ENCODE peak calls at places on chromosome 13, in nine cellular contexts. One of them, this sample, is unnamed.

GRCh38 chr13:46476174-46476573 is 76.8 kb upstream of the LRCH1 start:
- DNase-seq in fibroblast of lung: no peak
- DNase-seq in IMR-90: no peak
- DNase-seq in GM12878: no peak
- DNase-seq in DND-41: no peak
- DNase-seq in GM23248: peak; percentile 29
- DNase-seq in colonic mucosa: no peak
- DNase-seq in K562: no peak
- DNase-seq in astrocyte: no peak
- DNase-seq in this sample: no peak

GRCh38 chr13:57716295-57716694 is 84.8 kb downstream of the PCDH17 start:
- DNase-seq in IMR-90: no peak
- DNase-seq in colonic mucosa: no peak
- DNase-seq in GM23248: no peak
- DNase-seq in K562: no peak
- DNase-seq in astrocyte: no peak
- DNase-seq in fibroblast of lung: no peak
- DNase-seq in DND-41: no peak
- DNase-seq in GM12878: no peak
- DNase-seq in this sample: no peak

GRCh38 chr13:49844191-49844590 is 51.7 kb upstream of the KPNA3 start:
- DNase-seq in fibroblast of lung: no peak
- DNase-seq in IMR-90: no peak
- DNase-seq in astrocyte: no peak
- DNase-seq in DND-41: no peak
- DNase-seq in GM12878: no peak
- DNase-seq in colonic mucosa: no peak
- DNase-seq in GM23248: peak; percentile 15
- DNase-seq in K562: no peak
- DNase-seq in this sample: no peak

GRCh38 chr13:24149306-24150032 is 11.1 kb upstream of the SPATA13 start:
- DNase-seq in GM12878: no peak
- DNase-seq in IMR-90: no peak
- DNase-seq in colonic mucosa: no peak
- DNase-seq in DND-41: no peak
- DNase-seq in GM23248: peak; percentile 64
- DNase-seq in fibroblast of lung: peak; percentile 49
- DNase-seq in K562: no peak
- DNase-seq in astrocyte: peak; percentile 41
- DNase-seq in this sample: no peak

GRCh38 chr13:40665754-40666057 is 735 bp downstream of the FOXO1 start:
- DNase-seq in GM12878: no peak
- DNase-seq in GM23248: peak; percentile 58
- DNase-seq in DND-41: no peak
- DNase-seq in colonic mucosa: no peak
- DNase-seq in astrocyte: peak; percentile 32
- DNase-seq in K562: peak; percentile 19
- DNase-seq in fibroblast of lung: peak; percentile 47
- DNase-seq in IMR-90: no peak
- DNase-seq in this sample: no peak

GRCh38 chr13:32036762-32037161 is 5.2 kb downstream of the FRY start:
- DNase-seq in K562: no peak
- DNase-seq in astrocyte: no peak
- DNase-seq in GM12878: no peak
- DNase-seq in GM23248: no peak
- DNase-seq in IMR-90: no peak
- DNase-seq in colonic mucosa: peak; percentile 40
- DNase-seq in fibroblast of lung: no peak
- DNase-seq in DND-41: no peak
- DNase-seq in this sample: no peak

GRCh38 chr13:60143775-60144174 is 20.0 kb downstream of the DIAPH3 start:
- DNase-seq in DND-41: no peak
- DNase-seq in astrocyte: no peak
- DNase-seq in IMR-90: no peak
- DNase-seq in K562: no peak
- DNase-seq in GM12878: no peak
- DNase-seq in colonic mucosa: no peak
- DNase-seq in GM23248: no peak
- DNase-seq in fibroblast of lung: peak; percentile 9
- DNase-seq in this sample: no peak

GRCh38 chr13:31957772-31958171 is 73.8 kb upstream of the FRY start:
- DNase-seq in fibroblast of lung: no peak
- DNase-seq in IMR-90: no peak
- DNase-seq in DND-41: no peak
- DNase-seq in colonic mucosa: no peak
- DNase-seq in K562: no peak
- DNase-seq in GM12878: no peak
- DNase-seq in astrocyte: no peak
- DNase-seq in GM23248: no peak
- DNase-seq in this sample: no peak

GRCh38 chr13:28613562-28613961 is 45.4 kb upstream of the POMP start:
- DNase-seq in GM12878: no peak
- DNase-seq in GM23248: no peak
- DNase-seq in IMR-90: no peak
- DNase-seq in K562: no peak
- DNase-seq in fibroblast of lung: no peak
- DNase-seq in astrocyte: no peak
- DNase-seq in DND-41: no peak
- DNase-seq in colonic mucosa: peak; percentile 21
- DNase-seq in this sample: no peak

GRCh38 chr13:44686478-44687071 is 110.4 kb upstream of the TSC22D1 start:
- DNase-seq in colonic mucosa: no peak
- DNase-seq in K562: no peak
- DNase-seq in GM23248: no peak
- DNase-seq in IMR-90: no peak
- DNase-seq in fibroblast of lung: no peak
- DNase-seq in GM12878: no peak
- DNase-seq in DND-41: no peak
- DNase-seq in astrocyte: no peak
- DNase-seq in this sample: no peak

GRCh38 chr13:111912453-111912866 is 154.5 kb upstream of the SOX1 start:
- DNase-seq in colonic mucosa: peak; percentile 10
- DNase-seq in DND-41: no peak
- DNase-seq in astrocyte: no peak
- DNase-seq in IMR-90: no peak
- DNase-seq in K562: no peak
- DNase-seq in fibroblast of lung: no peak
- DNase-seq in GM12878: no peak
- DNase-seq in GM23248: no peak
- DNase-seq in this sample: no peak

GRCh38 chr13:47085346-47085745 is 188.5 kb upstream of the HTR2A start:
- DNase-seq in K562: no peak
- DNase-seq in astrocyte: peak; percentile 20
- DNase-seq in IMR-90: peak; percentile 44
- DNase-seq in DND-41: no peak
- DNase-seq in GM12878: no peak
- DNase-seq in colonic mucosa: no peak
- DNase-seq in fibroblast of lung: peak; percentile 36
- DNase-seq in GM23248: peak; percentile 73
- DNase-seq in this sample: no peak

GRCh38 chr13:30837227-30838159 is 68.6 kb upstream of the MEDAG start:
- DNase-seq in IMR-90: no peak
- DNase-seq in K562: no peak
- DNase-seq in fibroblast of lung: no peak
- DNase-seq in GM23248: no peak
- DNase-seq in GM12878: no peak
- DNase-seq in colonic mucosa: no peak
- DNase-seq in astrocyte: no peak
- DNase-seq in DND-41: no peak
- DNase-seq in this sample: no peak

GRCh38 chr13:50909605-50910482 is at the start of gene RNASEH2B:
- DNase-seq in colonic mucosa: peak; percentile 67
- DNase-seq in astrocyte: peak; percentile 52
- DNase-seq in GM23248: peak; percentile 77
- DNase-seq in fibroblast of lung: peak; percentile 67
- DNase-seq in GM12878: no peak
- DNase-seq in K562: peak; percentile 71
- DNase-seq in DND-41: peak; percentile 82
- DNase-seq in IMR-90: peak; percentile 40
- DNase-seq in this sample: peak; percentile 81

GRCh38 chr13:39998166-39998565 is 342.7 kb downstream of the COG6 start:
- DNase-seq in colonic mucosa: no peak
- DNase-seq in astrocyte: no peak
- DNase-seq in GM23248: no peak
- DNase-seq in fibroblast of lung: no peak
- DNase-seq in K562: no peak
- DNase-seq in GM12878: no peak
- DNase-seq in DND-41: no peak
- DNase-seq in IMR-90: no peak
- DNase-seq in this sample: peak; percentile 8

GRCh38 chr13:33441015-33441414 is 155.5 kb upstream of the STARD13 start:
- DNase-seq in IMR-90: peak; percentile 47
- DNase-seq in K562: no peak
- DNase-seq in fibroblast of lung: peak; percentile 43
- DNase-seq in colonic mucosa: peak; percentile 43
- DNase-seq in GM23248: peak; percentile 37
- DNase-seq in DND-41: no peak
- DNase-seq in GM12878: no peak
- DNase-seq in astrocyte: no peak
- DNase-seq in this sample: peak; percentile 44

GRCh38 chr13:22031702-22032286 is 360.9 kb downstream of the FGF9 start:
- DNase-seq in GM12878: no peak
- DNase-seq in fibroblast of lung: no peak
- DNase-seq in DND-41: no peak
- DNase-seq in K562: no peak
- DNase-seq in astrocyte: no peak
- DNase-seq in colonic mucosa: no peak
- DNase-seq in IMR-90: no peak
- DNase-seq in GM23248: no peak
- DNase-seq in this sample: no peak

GRCh38 chr13:45511310-45512147 is 46.8 kb downstream of the COG3 start:
- DNase-seq in GM23248: peak; percentile 78
- DNase-seq in IMR-90: peak; percentile 83
- DNase-seq in fibroblast of lung: peak; percentile 64
- DNase-seq in DND-41: peak; percentile 42
- DNase-seq in K562: peak; percentile 37
- DNase-seq in GM12878: peak; percentile 24
- DNase-seq in colonic mucosa: peak; percentile 33
- DNase-seq in astrocyte: peak; percentile 34
- DNase-seq in this sample: peak; percentile 80

GRCh38 chr13:83752141-83752540 is 130.1 kb downstream of the SLITRK1 start:
- DNase-seq in colonic mucosa: no peak
- DNase-seq in K562: no peak
- DNase-seq in fibroblast of lung: peak; percentile 73
- DNase-seq in astrocyte: peak; percentile 60
- DNase-seq in GM23248: peak; percentile 44
- DNase-seq in IMR-90: peak; percentile 47
- DNase-seq in DND-41: no peak
- DNase-seq in GM12878: no peak
- DNase-seq in this sample: no peak
- H3K9ac ChIP-seq in colonic mucosa: no peak overlapping the region
- H3K9ac ChIP-seq in K562: no peak overlapping the region
- H3K9ac ChIP-seq in fibroblast of lung: no peak overlapping the region
- H3K9ac ChIP-seq in astrocyte: no peak overlapping the region
- H3K9ac ChIP-seq in GM23248: no peak overlapping the region
- H3K9ac ChIP-seq in IMR-90: no peak overlapping the region
- H3K9ac ChIP-seq in DND-41: no peak overlapping the region
- H3K9ac ChIP-seq in GM12878: no peak overlapping the region
- H3K9ac ChIP-seq in this sample: no peak overlapping the region

GRCh38 chr13:79548886-79549285 is 67.9 kb downstream of the NDFIP2 start:
- DNase-seq in DND-41: no peak
- DNase-seq in fibroblast of lung: no peak
- DNase-seq in GM23248: no peak
- DNase-seq in colonic mucosa: no peak
- DNase-seq in astrocyte: no peak
- DNase-seq in GM12878: no peak
- DNase-seq in K562: no peak
- DNase-seq in IMR-90: peak; percentile 11
- DNase-seq in this sample: no peak
- H3K4me3 ChIP-seq in DND-41: no peak overlapping the region
- H3K4me3 ChIP-seq in fibroblast of lung: no peak overlapping the region
- H3K4me3 ChIP-seq in GM23248: no peak overlapping the region
- H3K4me3 ChIP-seq in colonic mucosa: no peak overlapping the region
- H3K4me3 ChIP-seq in astrocyte: no peak overlapping the region
- H3K4me3 ChIP-seq in GM12878: no peak overlapping the region
- H3K4me3 ChIP-seq in K562: no peak overlapping the region
- H3K4me3 ChIP-seq in IMR-90: no peak overlapping the region
- H3K4me3 ChIP-seq in this sample: no peak overlapping the region

GRCh38 chr13:72728290-72728605 is 525 bp downstream of the BORA start:
- DNase-seq in fibroblast of lung: peak; percentile 2
- DNase-seq in GM12878: no peak
- DNase-seq in GM23248: no peak
- DNase-seq in astrocyte: no peak
- DNase-seq in K562: no peak
- DNase-seq in IMR-90: no peak
- DNase-seq in colonic mucosa: no peak
- DNase-seq in DND-41: no peak
- DNase-seq in this sample: no peak
- H3K9ac ChIP-seq in fibroblast of lung: peak overlapping the region; percentile 29
- H3K9ac ChIP-seq in GM12878: peak overlapping the region; percentile 73
- H3K9ac ChIP-seq in GM23248: peak overlapping the region; percentile 81
- H3K9ac ChIP-seq in astrocyte: peak overlapping the region; percentile 88
- H3K9ac ChIP-seq in K562: peak overlapping the region; percentile 93
- H3K9ac ChIP-seq in IMR-90: peak overlapping the region; percentile 74
- H3K9ac ChIP-seq in colonic mucosa: peak overlapping the region; percentile 85
- H3K9ac ChIP-seq in DND-41: peak overlapping the region; percentile 96
- H3K9ac ChIP-seq in this sample: peak overlapping the region; percentile 38

GRCh38 chr13:74066937-74067336 is 67.3 kb downstream of the KLF12 start:
- DNase-seq in GM12878: no peak
- DNase-seq in fibroblast of lung: peak; percentile 46
- DNase-seq in DND-41: no peak
- DNase-seq in colonic mucosa: no peak
- DNase-seq in IMR-90: peak; percentile 25
- DNase-seq in astrocyte: peak; percentile 41
- DNase-seq in K562: no peak
- DNase-seq in GM23248: no peak
- DNase-seq in this sample: no peak

GRCh38 chr13:74070513-74070912 is 63.7 kb downstream of the KLF12 start:
- DNase-seq in DND-41: peak; percentile 57
- DNase-seq in astrocyte: no peak
- DNase-seq in fibroblast of lung: no peak
- DNase-seq in colonic mucosa: no peak
- DNase-seq in K562: no peak
- DNase-seq in IMR-90: no peak
- DNase-seq in GM12878: no peak
- DNase-seq in GM23248: no peak
- DNase-seq in this sample: no peak

GRCh38 chr13:74068471-74068870 is 65.7 kb downstream of the KLF12 start:
- DNase-seq in GM12878: no peak
- DNase-seq in IMR-90: no peak
- DNase-seq in GM23248: no peak
- DNase-seq in astrocyte: no peak
- DNase-seq in fibroblast of lung: no peak
- DNase-seq in colonic mucosa: no peak
- DNase-seq in DND-41: no peak
- DNase-seq in K562: no peak
- DNase-seq in this sample: no peak

GRCh38 chr13:74067818-74068217 is 66.4 kb downstream of the KLF12 start:
- DNase-seq in GM12878: no peak
- DNase-seq in K562: no peak
- DNase-seq in astrocyte: peak; percentile 52
- DNase-seq in IMR-90: peak; percentile 52
- DNase-seq in fibroblast of lung: peak; percentile 66
- DNase-seq in DND-41: peak; percentile 46
- DNase-seq in colonic mucosa: no peak
- DNase-seq in GM23248: no peak
- DNase-seq in this sample: no peak

DNA sequence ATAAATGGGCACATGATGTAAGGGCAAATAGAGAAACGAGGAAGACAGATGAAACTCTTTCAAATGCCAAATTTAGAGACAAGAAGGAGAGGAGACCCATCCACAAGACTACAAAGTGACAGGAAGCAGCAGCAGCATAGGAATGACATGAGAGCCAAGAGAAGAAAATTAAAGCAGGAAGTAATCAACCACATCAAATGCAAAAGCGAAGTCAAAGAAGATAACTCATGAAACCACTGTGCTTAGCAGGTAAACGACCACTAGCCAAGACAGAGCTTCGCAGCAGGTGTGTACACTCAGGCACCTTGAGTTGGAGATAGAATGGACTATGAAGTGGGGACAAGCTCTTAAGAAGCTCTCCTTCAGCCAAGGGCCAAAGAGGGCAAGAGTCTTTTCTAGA is 64.1 kb downstream of the KLF12 start:
- DNase-seq in fibroblast of lung: no peak
- DNase-seq in GM12878: peak; percentile 8
- DNase-seq in IMR-90: no peak
- DNase-seq in astrocyte: no peak
- DNase-seq in colonic mucosa: no peak
- DNase-seq in GM23248: no peak
- DNase-seq in DND-41: peak; percentile 80
- DNase-seq in K562: no peak
- DNase-seq in this sample: no peak
- H3K4me3 ChIP-seq in fibroblast of lung: no peak overlapping the region
- H3K4me3 ChIP-seq in GM12878: no peak overlapping the region
- H3K4me3 ChIP-seq in IMR-90: no peak overlapping the region
- H3K4me3 ChIP-seq in astrocyte: no peak overlapping the region
- H3K4me3 ChIP-seq in colonic mucosa: no peak overlapping the region
- H3K4me3 ChIP-seq in GM23248: no peak overlapping the region
- H3K4me3 ChIP-seq in DND-41: peak overlapping the region; percentile 39
- H3K4me3 ChIP-seq in K562: no peak overlapping the region
- H3K4me3 ChIP-seq in this sample: no peak overlapping the region